ENCODE peak calls at places on chromosomes 5 and 9, in seven cellular contexts. One of them, this sample, is unnamed. For H3K36me3, the result is how much of the 10 kb centered on the place peaks cover.

GRCh38 chr5:52786937-52787599 is 648 bp upstream of the ITGA1 start:
- DNase-seq in IMR-90: peak
- DNase-seq in tibial nerve: no peak
- DNase-seq in psoas muscle: no peak
- DNase-seq in brain microvascular endothelial cell: no peak
- DNase-seq in CD8-positive, alpha-beta T cell: peak
- DNase-seq in sigmoid colon: peak
- DNase-seq in this sample: no peak

GRCh38 chr5:135915466-135916001 is 19.9 kb upstream of the IL9 start:
- DNase-seq in psoas muscle: no peak
- DNase-seq in tibial nerve: no peak
- DNase-seq in CD8-positive, alpha-beta T cell: no peak
- DNase-seq in brain microvascular endothelial cell: no peak
- DNase-seq in sigmoid colon: no peak
- DNase-seq in IMR-90: peak
- DNase-seq in this sample: no peak

GRCh38 chr5:6448622-6449464 is at the start of gene UBE2QL1:
- DNase-seq in brain microvascular endothelial cell: no peak
- DNase-seq in tibial nerve: no peak
- DNase-seq in sigmoid colon: no peak
- DNase-seq in IMR-90: no peak
- DNase-seq in psoas muscle: peak
- DNase-seq in CD8-positive, alpha-beta T cell: no peak
- DNase-seq in this sample: no peak

GRCh38 chr5:80284720-80285119 is 28.9 kb upstream of the SERINC5 start:
- DNase-seq in psoas muscle: no peak
- DNase-seq in tibial nerve: no peak
- DNase-seq in CD8-positive, alpha-beta T cell: peak
- DNase-seq in sigmoid colon: no peak
- DNase-seq in IMR-90: no peak
- DNase-seq in brain microvascular endothelial cell: no peak
- DNase-seq in this sample: no peak

GRCh38 chr9:132784286-132784820 is 93.7 kb downstream of the AK8 start:
- DNase-seq in brain microvascular endothelial cell: no peak
- DNase-seq in sigmoid colon: no peak
- DNase-seq in CD8-positive, alpha-beta T cell: no peak
- DNase-seq in psoas muscle: no peak
- DNase-seq in tibial nerve: no peak
- DNase-seq in IMR-90: no peak
- DNase-seq in this sample: no peak

GRCh38 chr5:15787676-15788075 is 287.7 kb downstream of the FBXL7 start:
- DNase-seq in brain microvascular endothelial cell: no peak
- DNase-seq in sigmoid colon: no peak
- DNase-seq in psoas muscle: no peak
- DNase-seq in tibial nerve: no peak
- DNase-seq in CD8-positive, alpha-beta T cell: no peak
- DNase-seq in IMR-90: no peak
- DNase-seq in this sample: no peak

GRCh38 chr5:81068635-81069034 is 108.5 kb downstream of the RASGRF2 start:
- DNase-seq in sigmoid colon: no peak
- DNase-seq in brain microvascular endothelial cell: no peak
- DNase-seq in tibial nerve: no peak
- DNase-seq in psoas muscle: no peak
- DNase-seq in IMR-90: no peak
- DNase-seq in CD8-positive, alpha-beta T cell: no peak
- DNase-seq in this sample: no peak

GRCh38 chr9:96166981-96167380 is 135.0 kb downstream of the HSD17B3 start:
- DNase-seq in sigmoid colon: peak
- DNase-seq in IMR-90: no peak
- DNase-seq in CD8-positive, alpha-beta T cell: no peak
- DNase-seq in tibial nerve: no peak
- DNase-seq in brain microvascular endothelial cell: no peak
- DNase-seq in psoas muscle: no peak
- DNase-seq in this sample: no peak

GRCh38 chr9:83583151-83584014 is 39.6 kb upstream of the IDNK start:
- DNase-seq in IMR-90: peak
- DNase-seq in psoas muscle: no peak
- DNase-seq in brain microvascular endothelial cell: peak
- DNase-seq in CD8-positive, alpha-beta T cell: peak
- DNase-seq in tibial nerve: peak
- DNase-seq in sigmoid colon: peak
- DNase-seq in this sample: no peak

DNA sequence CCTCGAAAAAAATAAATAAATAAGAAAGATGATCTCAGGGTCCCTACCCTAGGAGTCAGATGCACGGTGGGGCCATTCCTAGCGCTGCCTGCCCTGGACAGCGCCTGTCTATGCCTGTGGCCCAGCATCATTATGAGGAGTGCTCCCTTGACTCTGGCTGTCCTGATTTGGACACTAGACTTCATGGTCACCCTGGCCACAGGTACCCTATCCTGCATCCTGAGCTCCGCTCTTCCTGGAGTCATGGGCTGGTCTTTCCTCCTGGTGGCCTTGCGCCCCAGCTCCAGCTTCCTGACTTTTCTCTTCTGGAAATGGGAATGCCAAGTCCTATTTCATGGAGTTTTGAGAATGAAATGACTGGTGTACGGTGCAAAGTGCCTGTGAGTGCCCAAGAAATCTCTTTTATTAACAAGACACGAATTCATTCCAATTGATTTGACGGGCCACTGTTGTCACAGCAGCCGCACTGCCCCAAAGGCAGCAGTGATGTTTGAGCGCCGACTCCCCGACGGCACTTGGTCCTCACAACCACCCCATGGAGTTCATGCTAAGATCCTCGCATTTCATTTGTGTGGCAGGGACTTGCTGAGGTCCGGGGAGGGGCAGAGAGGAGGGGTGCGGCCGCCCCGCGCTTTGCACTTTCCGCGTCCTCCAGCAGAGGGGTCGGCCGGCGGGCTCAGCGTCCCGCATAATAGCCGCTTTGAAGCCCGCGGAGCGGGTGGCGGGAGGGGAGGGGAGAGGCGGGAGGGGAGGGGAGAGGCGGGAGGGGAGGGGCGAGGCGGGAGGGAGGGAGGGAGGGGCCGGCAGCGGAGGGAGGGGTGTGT is 453 bp upstream of the AIF1L start:
- DNase-seq in sigmoid colon: no peak
- DNase-seq in brain microvascular endothelial cell: no peak
- DNase-seq in tibial nerve: no peak
- DNase-seq in psoas muscle: peak
- DNase-seq in IMR-90: no peak
- DNase-seq in CD8-positive, alpha-beta T cell: no peak
- DNase-seq in this sample: no peak
- H3K4me3 ChIP-seq in sigmoid colon: peak
- H3K4me3 ChIP-seq in brain microvascular endothelial cell: no peak
- H3K4me3 ChIP-seq in tibial nerve: peak
- H3K4me3 ChIP-seq in psoas muscle: peak
- H3K4me3 ChIP-seq in IMR-90: peak
- H3K4me3 ChIP-seq in CD8-positive, alpha-beta T cell: no peak
- H3K4me3 ChIP-seq in this sample: peak

GRCh38 chr5:168342151-168342825 is 50.8 kb downstream of the WWC1 start:
- DNase-seq in psoas muscle: no peak
- DNase-seq in sigmoid colon: no peak
- DNase-seq in IMR-90: peak
- DNase-seq in brain microvascular endothelial cell: peak
- DNase-seq in tibial nerve: no peak
- DNase-seq in CD8-positive, alpha-beta T cell: no peak
- DNase-seq in this sample: no peak

GRCh38 chr5:168340487-168340886 is 49.0 kb downstream of the WWC1 start:
- DNase-seq in CD8-positive, alpha-beta T cell: no peak
- DNase-seq in brain microvascular endothelial cell: no peak
- DNase-seq in sigmoid colon: no peak
- DNase-seq in IMR-90: no peak
- DNase-seq in tibial nerve: no peak
- DNase-seq in psoas muscle: no peak
- DNase-seq in this sample: no peak

GRCh38 chr5:168337361-168337760 is 45.9 kb downstream of the WWC1 start:
- DNase-seq in brain microvascular endothelial cell: no peak
- DNase-seq in sigmoid colon: no peak
- DNase-seq in IMR-90: no peak
- DNase-seq in tibial nerve: no peak
- DNase-seq in psoas muscle: no peak
- DNase-seq in CD8-positive, alpha-beta T cell: no peak
- DNase-seq in this sample: no peak

GRCh38 chr5:168341178-168341577 is 49.7 kb downstream of the WWC1 start:
- DNase-seq in tibial nerve: no peak
- DNase-seq in psoas muscle: no peak
- DNase-seq in sigmoid colon: no peak
- DNase-seq in brain microvascular endothelial cell: no peak
- DNase-seq in IMR-90: peak
- DNase-seq in CD8-positive, alpha-beta T cell: no peak
- DNase-seq in this sample: no peak

GRCh38 chr5:168339151-168340140 is 48.0 kb downstream of the WWC1 start:
- DNase-seq in sigmoid colon: no peak
- DNase-seq in IMR-90: no peak
- DNase-seq in CD8-positive, alpha-beta T cell: no peak
- DNase-seq in brain microvascular endothelial cell: no peak
- DNase-seq in psoas muscle: no peak
- DNase-seq in tibial nerve: no peak
- DNase-seq in this sample: no peak
- TF ChIP-seq CTCF in sigmoid colon: no peak
- TF ChIP-seq CTCF in IMR-90: no peak
- TF ChIP-seq CTCF in CD8-positive, alpha-beta T cell: no peak
- TF ChIP-seq CTCF in brain microvascular endothelial cell: peak
- TF ChIP-seq CTCF in psoas muscle: no peak
- TF ChIP-seq CTCF in tibial nerve: no peak
- TF ChIP-seq CTCF in this sample: no peak

GRCh38 chr5:177527595-177527994 is 10.8 kb upstream of the DDX41 start:
- DNase-seq in IMR-90: no peak
- DNase-seq in CD8-positive, alpha-beta T cell: no peak
- DNase-seq in tibial nerve: no peak
- DNase-seq in sigmoid colon: peak
- DNase-seq in brain microvascular endothelial cell: no peak
- DNase-seq in psoas muscle: no peak
- DNase-seq in this sample: no peak
- H3K36me3 ChIP-seq in IMR-90: half or more
- H3K36me3 ChIP-seq in CD8-positive, alpha-beta T cell: under half
- H3K36me3 ChIP-seq in tibial nerve: under half
- H3K36me3 ChIP-seq in sigmoid colon: half or more
- H3K36me3 ChIP-seq in brain microvascular endothelial cell: half or more
- H3K36me3 ChIP-seq in psoas muscle: half or more
- H3K36me3 ChIP-seq in this sample: half or more

GRCh38 chr9:37468620-37469019 is 3.4 kb upstream of the ZBTB5 start:
- DNase-seq in psoas muscle: no peak
- DNase-seq in CD8-positive, alpha-beta T cell: no peak
- DNase-seq in sigmoid colon: no peak
- DNase-seq in brain microvascular endothelial cell: no peak
- DNase-seq in tibial nerve: no peak
- DNase-seq in IMR-90: no peak
- DNase-seq in this sample: no peak
- H3K4me3 ChIP-seq in psoas muscle: no peak
- H3K4me3 ChIP-seq in CD8-positive, alpha-beta T cell: no peak
- H3K4me3 ChIP-seq in sigmoid colon: no peak
- H3K4me3 ChIP-seq in brain microvascular endothelial cell: no peak
- H3K4me3 ChIP-seq in tibial nerve: no peak
- H3K4me3 ChIP-seq in IMR-90: no peak
- H3K4me3 ChIP-seq in this sample: no peak

GRCh38 chr9:38079410-38080105 is 10.5 kb upstream of the SHB start:
- DNase-seq in sigmoid colon: peak
- DNase-seq in IMR-90: peak
- DNase-seq in CD8-positive, alpha-beta T cell: no peak
- DNase-seq in tibial nerve: no peak
- DNase-seq in brain microvascular endothelial cell: no peak
- DNase-seq in psoas muscle: peak
- DNase-seq in this sample: no peak
- TF ChIP-seq CTCF in sigmoid colon: no peak
- TF ChIP-seq CTCF in IMR-90: no peak
- TF ChIP-seq CTCF in CD8-positive, alpha-beta T cell: no peak
- TF ChIP-seq CTCF in tibial nerve: no peak
- TF ChIP-seq CTCF in brain microvascular endothelial cell: no peak
- TF ChIP-seq CTCF in psoas muscle: no peak
- TF ChIP-seq CTCF in this sample: no peak

GRCh38 chr5:56130664-56131063 is 102.5 kb downstream of the ANKRD55 start:
- DNase-seq in psoas muscle: no peak
- DNase-seq in brain microvascular endothelial cell: no peak
- DNase-seq in tibial nerve: no peak
- DNase-seq in sigmoid colon: no peak
- DNase-seq in IMR-90: no peak
- DNase-seq in CD8-positive, alpha-beta T cell: no peak
- DNase-seq in this sample: no peak
- H3K36me3 ChIP-seq in psoas muscle: under half
- H3K36me3 ChIP-seq in brain microvascular endothelial cell: under half
- H3K36me3 ChIP-seq in tibial nerve: under half
- H3K36me3 ChIP-seq in sigmoid colon: under half
- H3K36me3 ChIP-seq in IMR-90: under half
- H3K36me3 ChIP-seq in CD8-positive, alpha-beta T cell: under half
- H3K36me3 ChIP-seq in this sample: under half

GRCh38 chr5:146794326-146795029 is 84.1 kb downstream of the PPP2R2B start:
- DNase-seq in sigmoid colon: no peak
- DNase-seq in IMR-90: no peak
- DNase-seq in psoas muscle: no peak
- DNase-seq in brain microvascular endothelial cell: no peak
- DNase-seq in CD8-positive, alpha-beta T cell: no peak
- DNase-seq in tibial nerve: no peak
- DNase-seq in this sample: no peak
- H3K4me3 ChIP-seq in sigmoid colon: no peak
- H3K4me3 ChIP-seq in IMR-90: no peak
- H3K4me3 ChIP-seq in psoas muscle: no peak
- H3K4me3 ChIP-seq in brain microvascular endothelial cell: no peak
- H3K4me3 ChIP-seq in CD8-positive, alpha-beta T cell: no peak
- H3K4me3 ChIP-seq in tibial nerve: no peak
- H3K4me3 ChIP-seq in this sample: no peak